ENCODE peak calls at places on chromosomes 2 and 18, in six cellular contexts. X, T, W, F, V and H are unnamed samples. For H3K4me1, the result is how much of the 10 kb centered on the place peaks cover.

GRCh38 chr2:118061135-118061955 is 26.9 kb upstream of the INSIG2 start:
- DNase-seq in F (no peak), T (no peak), W (peak), V (peak), X (peak), H (no peak)

GRCh38 chr2:12091201-12091806 is 344.9 kb downstream of the LPIN1 start:
- DNase-seq in V (no peak), T (no peak), W (no peak), F (no peak), X (no peak), H (no peak)

GRCh38 chr2:195562624-195563566 is 94.1 kb upstream of the SLC39A10 start:
- DNase-seq in F (no peak), T (no peak), X (no peak), V (peak), W (peak), H (no peak)

GRCh38 chr18:56285387-56286055 is 352.9 kb downstream of the TXNL1 start:
- DNase-seq in W (no peak), V (no peak), X (no peak), T (no peak), F (no peak), H (no peak)

GRCh38 chr2:127596311-127597045 is 49.5 kb upstream of the GPR17 start:
- DNase-seq in X (no peak), V (no peak), F (no peak), T (no peak), W (no peak), H (no peak)

GRCh38 chr2:7083580-7084509 is 166.6 kb downstream of the RNF144A start:
- DNase-seq in W (peak), V (peak), F (peak), X (no peak), T (no peak), H (no peak)

GRCh38 chr2:54000524-54000923 is 29.7 kb upstream of the PSME4 start:
- DNase-seq in X (no peak), V (no peak), T (no peak), F (no peak), W (peak), H (no peak)

GRCh38 chr2:231711677-231712461 is 3.5 kb downstream of the PTMA start:
- DNase-seq in W (no peak), T (peak), V (no peak), X (no peak), F (no peak), H (peak)

GRCh38 chr2:79487371-79487770 is 25.5 kb upstream of the CTNNA2 start:
- DNase-seq in F (no peak), T (no peak), V (no peak), X (no peak), W (no peak), H (no peak)

GRCh38 chr18:33627114-33627513 is 49.1 kb downstream of the ASXL3 start:
- DNase-seq in V (no peak), W (no peak), F (no peak), X (no peak), T (no peak), H (no peak)

GRCh38 chr18:51865538-51865937 is 474.5 kb upstream of the DCC start:
- DNase-seq in X (no peak), T (no peak), W (no peak), V (no peak), F (no peak), H (no peak)

GRCh38 chr2:200378652-200379290 is 72.3 kb downstream of the SPATS2L start:
- DNase-seq in V (no peak), T (no peak), W (peak), X (no peak), F (no peak), H (no peak)

GRCh38 chr2:215870986-215871385 is 142.4 kb downstream of the MREG start:
- DNase-seq in V (peak), X (no peak), T (no peak), F (no peak), W (no peak), H (no peak)

GRCh38 chr2:67599561-67599960 is 202.4 kb downstream of the ETAA1 start:
- DNase-seq in W (no peak), T (no peak), F (no peak), V (no peak), X (no peak), H (no peak)

GRCh38 chr18:59228361-59228760 is 8.4 kb downstream of the GRP start:
- DNase-seq in X (no peak), V (no peak), F (no peak), T (no peak), W (no peak), H (no peak)

GRCh38 chr2:105102963-105103421 is 65.1 kb downstream of the MRPS9 start:
- DNase-seq in V (peak), F (no peak), X (no peak), W (peak), T (no peak), H (no peak)

GRCh38 chr2:180520206-180520605 is 460.2 kb upstream of the UBE2E3 start:
- DNase-seq in V (no peak), X (no peak), W (peak), F (no peak), T (no peak), H (no peak)

GRCh38 chr2:9558948-9559381 is 3.3 kb upstream of the ADAM17 start:
- DNase-seq in V (no peak), F (no peak), X (no peak), W (peak), T (no peak), H (no peak)

GRCh38 chr18:8977166-8977565 is 125.3 kb upstream of the NDUFV2 start:
- DNase-seq in W (no peak), X (no peak), V (peak), T (no peak), F (no peak), H (no peak)
- H3K4me1 ChIP-seq in W (under half), X (under half), V (under half), T (under half), F (under half), H (under half)

DNA sequence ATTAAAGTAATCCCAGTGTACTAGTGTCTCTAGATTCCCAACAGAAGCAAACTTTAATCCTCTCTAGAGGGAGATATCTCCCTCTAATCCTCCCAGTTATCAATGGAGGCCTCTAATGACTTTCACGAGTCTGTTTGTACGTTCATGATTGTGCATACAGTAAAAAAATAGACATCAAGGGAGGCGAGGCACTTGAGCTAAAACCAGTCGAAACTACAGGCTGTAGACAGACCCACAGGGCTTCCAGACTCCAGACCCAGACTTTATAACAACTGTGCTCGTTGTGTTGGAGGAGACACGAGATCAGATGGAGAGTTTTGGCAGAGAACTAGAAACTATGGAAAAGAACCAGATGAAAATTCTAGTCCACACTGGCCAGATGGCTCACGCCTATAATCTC is 7.0 kb downstream of the DGKD start:
- DNase-seq in T (no peak), V (no peak), W (no peak), X (no peak), F (no peak), H (no peak)
- H3K4me1 ChIP-seq in T (under half), V (under half), W (under half), X (under half), F (under half), H (under half)

GRCh38 chr2:134135793-134136192 is 118.1 kb upstream of the MGAT5 start:
- DNase-seq in F (no peak), V (no peak), W (no peak), X (no peak), T (no peak), H (no peak)

GRCh38 chr2:134137182-134137595 is 116.7 kb upstream of the MGAT5 start:
- DNase-seq in V (no peak), T (no peak), X (no peak), W (peak), F (no peak), H (no peak)

GRCh38 chr2:134134827-134135226 is 119.0 kb upstream of the MGAT5 start:
- DNase-seq in W (no peak), T (no peak), X (no peak), F (no peak), V (no peak), H (no peak)

GRCh38 chr2:134138115-134138514 is 115.8 kb upstream of the MGAT5 start:
- DNase-seq in F (no peak), V (no peak), T (no peak), X (no peak), W (no peak), H (no peak)

GRCh38 chr2:134136702-134137101 is 117.2 kb upstream of the MGAT5 start:
- DNase-seq in V (no peak), F (no peak), T (no peak), X (no peak), W (no peak), H (no peak)
- H3K4me1 ChIP-seq in V (under half), F (under half), T (under half), X (under half), W (under half), H (under half)

GRCh38 chr2:194252127-194252526 is 1404.9 kb upstream of the SLC39A10 start:
- DNase-seq in X (no peak), V (peak), W (no peak), F (no peak), T (no peak), H (no peak)
- H3K4me1 ChIP-seq in X (under half), V (under half), W (under half), F (under half), T (under half), H (under half)

DNA sequence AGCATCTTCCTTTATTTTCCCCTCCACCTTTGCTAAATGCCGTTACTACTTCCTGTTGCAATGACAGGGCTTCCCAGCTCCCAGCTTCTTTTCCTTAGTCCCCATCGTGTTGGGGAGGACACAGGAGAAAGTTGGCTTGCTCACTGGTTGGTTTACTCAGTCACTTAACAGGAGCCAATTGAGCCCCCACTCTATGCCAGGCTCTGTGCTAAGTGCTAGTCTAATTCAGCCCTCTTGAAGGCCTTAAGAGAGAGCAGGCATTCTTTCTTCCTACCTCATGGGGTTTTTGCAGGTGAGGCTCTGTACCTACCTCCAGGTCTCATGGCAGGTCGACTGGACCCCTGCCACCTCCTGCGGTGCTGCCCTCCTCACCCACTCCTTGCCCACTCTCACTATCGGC is 20.1 kb downstream of the TANC1 start:
- DNase-seq in T (no peak), F (no peak), W (no peak), V (peak), X (no peak), H (no peak)
- H3K4me1 ChIP-seq in T (under half), F (under half), W (under half), V (under half), X (under half), H (under half)

GRCh38 chr2:120870467-120870788 is 134.8 kb downstream of the GLI2 start:
- DNase-seq in W (no peak), X (no peak), V (no peak), F (no peak), T (no peak), H (no peak)

GRCh38 chr2:120867290-120868231 is 131.9 kb downstream of the GLI2 start:
- DNase-seq in T (no peak), V (peak), W (peak), F (no peak), X (no peak), H (no peak)

GRCh38 chr2:120869659-120870466 is 134.2 kb downstream of the GLI2 start:
- DNase-seq in X (no peak), W (no peak), V (no peak), F (no peak), T (no peak), H (no peak)

GRCh38 chr2:120868366-120868765 is 132.7 kb downstream of the GLI2 start:
- DNase-seq in X (no peak), F (no peak), T (no peak), V (no peak), W (no peak), H (no peak)

GRCh38 chr2:120869036-120869435 is 133.4 kb downstream of the GLI2 start:
- DNase-seq in T (no peak), X (no peak), F (no peak), V (no peak), W (no peak), H (no peak)
- H3K4me1 ChIP-seq in T (under half), X (under half), F (under half), V (under half), W (under half), H (under half)